ENCODE peak calls at places on chromosomes 13 and 19, in four cellular contexts. G is HepG2, R is GM12878, C is K562. B is an unnamed sample.

GRCh38 chr13:23899555-23899954 is 2.3 kb upstream of the C1QTNF9B start:
- DNase-seq in G (peak), R (no peak), C (no peak), B (peak)

GRCh38 chr19:46537136-46538097 is 41.8 kb upstream of the PNMA8B start:
- DNase-seq in G (no peak), R (no peak), C (peak), B (peak)

GRCh38 chr13:23510979-23511735 is 59.1 kb upstream of the TNFRSF19 start:
- DNase-seq in G (peak), R (peak), C (no peak), B (peak)

GRCh38 chr13:28716511-28716910 is 2.3 kb downstream of the SLC46A3 start:
- DNase-seq in G (no peak), R (no peak), C (no peak), B (peak)

GRCh38 chr19:38172001-38172400 is 52.0 kb downstream of the DPF1 start:
- DNase-seq in G (no peak), R (no peak), C (no peak), B (no peak)

GRCh38 chr19:50922316-50922853 is 11.2 kb upstream of the KLK4 start:
- DNase-seq in G (peak), R (peak), C (peak), B (peak)

GRCh38 chr19:17703823-17704463 is 15.3 kb upstream of the MAP1S start:
- DNase-seq in G (peak), R (no peak), C (peak), B (peak)

GRCh38 chr13:70107498-70108271 is at the start of gene ATXN8OS:
- DNase-seq in G (no peak), R (no peak), C (no peak), B (no peak)

GRCh38 chr13:26867451-26868067 is 107.0 kb upstream of the GPR12 start:
- DNase-seq in G (no peak), R (no peak), C (peak), B (peak)

GRCh38 chr13:70173236-70173959 is 65.1 kb upstream of the KLHL1 start:
- DNase-seq in G (no peak), R (no peak), C (no peak), B (no peak)

GRCh38 chr13:30457306-30457891 is 8.3 kb downstream of the HMGB1 start:
- DNase-seq in G (no peak), R (no peak), C (no peak), B (no peak)

GRCh38 chr13:100130092-100130491 is 41.2 kb downstream of the PCCA start:
- DNase-seq in G (no peak), R (no peak), C (no peak), B (peak)

GRCh38 chr13:40191186-40191980 is 475.1 kb downstream of the FOXO1 start:
- DNase-seq in G (no peak), R (no peak), C (no peak), B (no peak)

GRCh38 chr13:35714588-35714987 is 238.1 kb upstream of the MAB21L1 start:
- DNase-seq in G (no peak), R (no peak), C (no peak), B (no peak)

GRCh38 chr13:30004204-30004603 is 153.8 kb upstream of the UBL3 start:
- DNase-seq in G (no peak), R (no peak), C (no peak), B (no peak)

GRCh38 chr19:543912-544608 is at the start of gene GZMM:
- DNase-seq in G (no peak), R (no peak), C (peak), B (no peak)

GRCh38 chr19:8585894-8586750 is 8.9 kb upstream of the MYO1F start:
- DNase-seq in G (peak), R (no peak), C (peak), B (no peak)

GRCh38 chr19:47494729-47495128 is 10.7 kb upstream of the KPTN start:
- DNase-seq in G (no peak), R (no peak), C (no peak), B (no peak)

GRCh38 chr19:33194527-33194883 is 375 bp downstream of the LRP3 start:
- DNase-seq in G (no peak), R (no peak), C (no peak), B (no peak)

DNA sequence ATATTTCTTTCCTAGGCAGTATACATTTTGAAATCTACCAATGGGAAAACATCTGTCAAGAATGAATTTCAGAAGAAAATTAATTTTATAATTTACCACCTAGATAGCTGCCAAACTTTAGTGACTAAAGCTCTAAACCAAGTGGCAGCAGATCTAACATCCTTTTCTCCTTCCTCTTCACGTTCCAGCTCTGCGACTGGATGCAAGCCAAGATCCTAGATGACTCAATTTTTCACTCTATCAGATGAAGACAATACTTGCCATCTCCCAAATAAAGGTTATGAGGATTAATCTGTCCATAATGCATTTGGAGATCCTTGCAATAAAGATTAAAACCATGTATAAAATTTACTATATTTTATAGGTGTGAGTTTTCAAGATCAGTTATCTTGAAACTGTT is 66.7 kb upstream of the MIR17HG start:
- DNase-seq in G (no peak), R (no peak), C (no peak), B (peak)
- TF ChIP-seq EZH2 in G (no peak), R (no peak), C (no peak), B (no peak)

GRCh38 chr13:62324842-62325241 is 909.2 kb upstream of the PCDH20 start:
- DNase-seq in G (no peak), R (no peak), C (no peak), B (no peak)

GRCh38 chr13:62321139-62321538 is 905.5 kb upstream of the PCDH20 start:
- DNase-seq in G (no peak), R (no peak), C (no peak), B (no peak)

GRCh38 chr13:62321895-62322294 is 906.2 kb upstream of the PCDH20 start:
- DNase-seq in G (no peak), R (no peak), C (no peak), B (no peak)

GRCh38 chr13:62320731-62321130 is 905.1 kb upstream of the PCDH20 start:
- DNase-seq in G (no peak), R (no peak), C (no peak), B (no peak)

DNA sequence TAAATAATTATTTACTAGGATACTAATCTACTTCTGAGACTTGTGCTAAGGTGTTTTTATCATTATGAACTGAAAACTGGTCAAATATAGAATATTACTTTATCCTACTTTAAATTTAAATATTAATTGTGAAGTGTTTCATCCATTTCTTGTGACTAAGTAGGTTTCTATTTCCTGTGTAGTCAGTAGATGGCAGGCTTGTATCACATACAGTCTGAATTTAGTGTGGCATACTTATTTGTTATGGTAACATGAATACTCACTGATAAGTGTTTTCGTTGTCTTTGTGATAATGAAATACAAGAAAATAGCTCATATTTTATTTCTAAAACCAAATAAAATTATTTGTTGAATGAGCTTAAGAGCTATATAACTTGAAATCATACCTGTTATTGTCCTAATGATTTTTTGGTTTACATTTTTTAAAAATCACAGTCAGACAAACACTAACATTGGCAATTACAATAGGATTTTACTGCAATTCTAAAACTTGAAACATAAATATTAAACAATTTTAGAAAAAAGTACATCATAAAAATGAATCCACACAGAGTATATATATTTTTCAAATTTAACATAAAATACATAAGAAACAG is 904.6 kb upstream of the PCDH20 start:
- DNase-seq in G (peak), R (peak), C (no peak), B (peak)
- TF ChIP-seq MYC in G (no peak), R (no peak), C (no peak), B (no peak)

GRCh38 chr19:13051581-13052165 is 51.0 kb downstream of the LYL1 start:
- DNase-seq in G (peak), R (no peak), C (peak), B (peak)
- TF ChIP-seq EZH2 in G (no peak), R (no peak), C (no peak), B (no peak)

GRCh38 chr19:14957464-14957863 is 16.2 kb downstream of the OR7C2 start:
- DNase-seq in G (no peak), R (no peak), C (no peak), B (no peak)

GRCh38 chr19:14950421-14950820 is 9.1 kb downstream of the OR7C2 start:
- DNase-seq in G (no peak), R (no peak), C (no peak), B (no peak)

GRCh38 chr19:14949876-14950275 is 8.6 kb downstream of the OR7C2 start:
- DNase-seq in G (no peak), R (no peak), C (no peak), B (no peak)

GRCh38 chr19:14952767-14953166 is 11.5 kb downstream of the OR7C2 start:
- DNase-seq in G (no peak), R (no peak), C (no peak), B (no peak)

DNA sequence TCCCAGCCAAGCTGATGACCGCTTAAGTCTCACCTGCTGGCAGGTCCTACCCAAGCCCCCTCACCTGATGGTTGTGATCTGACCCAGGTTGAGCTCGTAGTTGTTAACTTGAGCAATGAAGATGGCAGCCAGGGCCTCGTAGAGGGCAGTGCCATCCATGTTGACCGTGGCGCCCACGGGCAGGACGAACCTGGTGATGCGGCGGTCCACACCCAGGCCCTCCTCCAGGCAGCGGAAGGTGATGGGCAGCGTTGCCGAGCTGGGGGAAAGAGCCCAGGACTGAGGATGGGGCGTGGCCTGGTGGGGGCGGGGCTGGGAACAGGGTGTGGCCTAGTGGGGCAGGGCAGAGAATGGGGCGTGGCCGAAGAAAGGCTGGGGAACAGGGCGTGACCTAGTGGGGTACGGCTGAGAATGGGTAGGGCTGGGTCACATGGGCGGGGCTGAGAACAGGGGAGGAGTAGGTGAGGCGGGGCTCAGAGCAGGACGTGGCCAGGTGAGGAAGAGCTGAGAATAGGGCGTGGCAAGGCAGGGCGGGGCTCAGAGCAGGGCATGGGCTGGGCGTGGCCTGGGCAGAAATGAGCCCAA is 12.9 kb downstream of the OR7C2 start:
- DNase-seq in G (no peak), R (no peak), C (peak), B (no peak)
- TF ChIP-seq MYC in G (no peak), R (no peak), C (no peak), B (no peak)

GRCh38 chr19:1763648-1764292 is 10.5 kb downstream of the ONECUT3 start:
- DNase-seq in G (no peak), R (no peak), C (no peak), B (no peak)

GRCh38 chr19:1764293-1764683 is 11.0 kb downstream of the ONECUT3 start:
- DNase-seq in G (no peak), R (no peak), C (no peak), B (no peak)

GRCh38 chr19:1761528-1762242 is 8.4 kb downstream of the ONECUT3 start:
- DNase-seq in G (no peak), R (no peak), C (no peak), B (no peak)

GRCh38 chr19:1760020-1760419 is 6.7 kb downstream of the ONECUT3 start:
- DNase-seq in G (no peak), R (no peak), C (no peak), B (no peak)

GRCh38 chr19:1762243-1763140 is 9.2 kb downstream of the ONECUT3 start:
- DNase-seq in G (no peak), R (no peak), C (no peak), B (no peak)
- TF ChIP-seq EZH2 in G (no peak), R (no peak), C (no peak), B (no peak)

GRCh38 chr13:79936368-79937136 is 404.4 kb downstream of the SPRY2 start:
- DNase-seq in G (peak), R (no peak), C (no peak), B (peak)
- TF ChIP-seq MYC in G (no peak), R (no peak), C (no peak), B (no peak)